ENCODE peak calls at places on chromosomes 3 and 15, in seven cellular contexts. F, U, N, Y, K, P and V are unnamed samples.

GRCh38 chr15:28456476-28457395 is 76.0 kb downstream of the GOLGA8G start:
- DNase-seq in P (no peak), K (no peak), F (no peak), Y (no peak), U (peak), N (peak), V (no peak)

GRCh38 chr3:48826451-48826850 is 21.2 kb downstream of the PRKAR2A start:
- DNase-seq in Y (no peak), N (no peak), U (no peak), F (peak), K (peak), P (peak), V (no peak)

GRCh38 chr15:42863572-42864239 is 56.9 kb downstream of the TTBK2 start:
- DNase-seq in U (no peak), N (no peak), F (no peak), K (no peak), Y (no peak), P (no peak), V (no peak)

GRCh38 chr3:125357032-125357658 is 18.0 kb downstream of the ZNF148 start:
- DNase-seq in N (no peak), Y (peak), P (peak), U (no peak), F (peak), K (peak), V (peak)

GRCh38 chr3:50953825-50954224 is 279.1 kb downstream of the DOCK3 start:
- DNase-seq in Y (no peak), U (no peak), P (no peak), F (no peak), N (no peak), K (no peak), V (no peak)

GRCh38 chr3:177361042-177361938 is 164.0 kb upstream of the TBL1XR1 start:
- DNase-seq in P (no peak), N (no peak), Y (peak), F (no peak), K (no peak), U (no peak), V (no peak)

GRCh38 chr3:194686816-194687637 is 1.3 kb downstream of the FAM43A start:
- DNase-seq in U (no peak), P (peak), N (peak), F (peak), K (peak), Y (peak), V (peak)

GRCh38 chr3:190718691-190719090 is 143.8 kb downstream of the GMNC start:
- DNase-seq in P (peak), F (peak), N (no peak), U (no peak), K (peak), Y (no peak), V (no peak)

GRCh38 chr15:74226761-74227540 is 9.2 kb upstream of the CCDC33 start:
- DNase-seq in P (no peak), K (no peak), Y (no peak), N (no peak), F (peak), U (no peak), V (no peak)

GRCh38 chr15:83446904-83447708 is at the start of gene SH3GL3:
- DNase-seq in U (no peak), N (peak), F (peak), P (peak), K (peak), Y (no peak), V (no peak)

GRCh38 chr3:88219138-88219792 is 69.5 kb downstream of the C3orf38 start:
- DNase-seq in P (peak), Y (peak), N (peak), U (no peak), K (peak), F (peak), V (no peak)

GRCh38 chr3:14524920-14525660 is 15.1 kb downstream of the GRIP2 start:
- DNase-seq in N (no peak), P (no peak), Y (no peak), U (no peak), K (no peak), F (no peak), V (no peak)

GRCh38 chr15:48823237-48823636 is 12.4 kb upstream of the CEP152 start:
- DNase-seq in F (no peak), N (no peak), Y (no peak), P (no peak), K (peak), U (no peak), V (no peak)

GRCh38 chr15:73972984-73973682 is 19.0 kb downstream of the STOML1 start:
- DNase-seq in Y (peak), U (peak), K (peak), P (peak), F (peak), N (peak), V (peak)

GRCh38 chr15:89051875-89052274 is 36.4 kb upstream of the ABHD2 start:
- DNase-seq in Y (no peak), K (peak), U (no peak), N (no peak), P (peak), F (no peak), V (no peak)

GRCh38 chr15:55960946-55961345 is 32.5 kb downstream of the NEDD4 start:
- DNase-seq in K (no peak), N (no peak), P (no peak), F (no peak), Y (no peak), U (no peak), V (no peak)

GRCh38 chr15:33963831-33964664 is 4.2 kb upstream of the CHRM5 start:
- DNase-seq in U (no peak), N (no peak), K (peak), Y (no peak), F (peak), P (peak), V (no peak)

GRCh38 chr15:91472316-91472756 is 372.3 kb downstream of the SV2B start:
- DNase-seq in P (peak), F (no peak), N (no peak), Y (no peak), U (no peak), K (no peak), V (no peak)

GRCh38 chr15:71295242-71296031 is 180.2 kb downstream of the THSD4 start:
- DNase-seq in Y (no peak), F (peak), P (peak), K (peak), N (no peak), U (no peak), V (no peak)

GRCh38 chr15:98966036-98966787 is 41.4 kb downstream of the PGPEP1L start:
- DNase-seq in F (no peak), P (no peak), N (no peak), Y (no peak), U (no peak), K (peak), V (no peak)

GRCh38 chr15:56049577-56049976 is 56.2 kb upstream of the NEDD4 start:
- DNase-seq in U (no peak), P (no peak), F (no peak), N (no peak), Y (no peak), K (no peak), V (no peak)

GRCh38 chr15:43184407-43185160 is 619 bp upstream of the CCNDBP1 start:
- DNase-seq in U (no peak), Y (peak), N (no peak), P (no peak), K (no peak), F (no peak), V (no peak)

GRCh38 chr3:109072208-109072607 is 45.7 kb downstream of the MORC1 start:
- DNase-seq in K (no peak), F (no peak), N (no peak), Y (peak), P (no peak), U (no peak), V (no peak)

GRCh38 chr3:51385621-51386091 is 565 bp downstream of the MANF start:
- DNase-seq in U (no peak), N (no peak), K (peak), Y (no peak), P (peak), F (no peak), V (no peak)

GRCh38 chr3:172877011-172877410 is 126.5 kb downstream of the ECT2 start:
- DNase-seq in U (no peak), P (peak), N (peak), K (no peak), F (no peak), Y (no peak), V (no peak)

GRCh38 chr3:44795197-44795596 is 33.6 kb downstream of the KIF15 start:
- DNase-seq in U (no peak), P (no peak), F (no peak), N (no peak), Y (no peak), K (peak), V (no peak)

GRCh38 chr3:140018556-140018955 is 83.6 kb downstream of the CLSTN2 start:
- DNase-seq in F (no peak), U (no peak), P (no peak), K (no peak), Y (no peak), N (no peak), V (no peak)

GRCh38 chr3:134357914-134358811 is 16.1 kb downstream of the AMOTL2 start:
- DNase-seq in K (peak), N (peak), F (peak), U (no peak), P (peak), Y (peak), V (no peak)

GRCh38 chr3:186331043-186331442 is 31.0 kb downstream of the DGKG start:
- DNase-seq in N (no peak), F (peak), K (no peak), Y (no peak), U (no peak), P (no peak), V (no peak)

GRCh38 chr3:135083756-135084155 is 288.7 kb downstream of the EPHB1 start:
- DNase-seq in N (no peak), F (no peak), P (no peak), K (no peak), Y (no peak), U (no peak), V (no peak)

GRCh38 chr3:50264389-50264963 is 4.5 kb upstream of the SEMA3B start:
- DNase-seq in Y (no peak), P (peak), K (peak), U (no peak), N (peak), F (peak), V (no peak)

GRCh38 chr3:46643701-46644100 is 31.4 kb downstream of the FAM240A start:
- DNase-seq in F (peak), P (no peak), Y (no peak), U (no peak), N (no peak), K (no peak), V (no peak)

GRCh38 chr15:95624100-95624499 is 706.4 kb upstream of the NR2F2 start:
- DNase-seq in U (no peak), P (peak), N (no peak), K (no peak), F (no peak), Y (no peak), V (no peak)